ENCODE peak calls at places on chromosomes 12 and 14, in six cellular contexts. A, E, J, H, F and C are unnamed samples.

GRCh38 chr12:50110127-50110761 is 1.8 kb upstream of the COX14 start:
- DNase-seq in E (no peak), J (no peak), H (no peak), A (no peak), F (no peak), C (peak; percentile 32)

GRCh38 chr12:119036878-119037493 is 55.6 kb downstream of the SRRM4 start:
- DNase-seq in H (no peak), A (no peak), F (peak; percentile 36), E (no peak), J (no peak), C (no peak)

GRCh38 chr12:62640910-62641448 is 174.4 kb downstream of the MON2 start:
- DNase-seq in A (peak; percentile 67), E (no peak), F (no peak), J (no peak), H (no peak), C (no peak)

GRCh38 chr12:113958108-113958507 is 8.0 kb downstream of the RBM19 start:
- DNase-seq in H (no peak), A (no peak), F (no peak), E (no peak), J (no peak), C (no peak)

GRCh38 chr14:92430686-92431085 is 82.9 kb upstream of the RIN3 start:
- DNase-seq in H (no peak), J (no peak), A (no peak), F (no peak), E (no peak), C (no peak)

GRCh38 chr12:77236066-77236465 is 170.7 kb upstream of the E2F7 start:
- DNase-seq in A (no peak), J (no peak), H (no peak), E (no peak), F (no peak), C (no peak)

GRCh38 chr14:103161054-103161397 is 37.8 kb downstream of the TNFAIP2 start:
- DNase-seq in J (no peak), H (no peak), F (no peak), A (no peak), E (no peak), C (no peak)

GRCh38 chr14:90355540-90356518 is 24.1 kb upstream of the NRDE2 start:
- DNase-seq in F (no peak), H (no peak), A (peak; percentile 3), E (no peak), J (peak; percentile 65), C (no peak)

DNA sequence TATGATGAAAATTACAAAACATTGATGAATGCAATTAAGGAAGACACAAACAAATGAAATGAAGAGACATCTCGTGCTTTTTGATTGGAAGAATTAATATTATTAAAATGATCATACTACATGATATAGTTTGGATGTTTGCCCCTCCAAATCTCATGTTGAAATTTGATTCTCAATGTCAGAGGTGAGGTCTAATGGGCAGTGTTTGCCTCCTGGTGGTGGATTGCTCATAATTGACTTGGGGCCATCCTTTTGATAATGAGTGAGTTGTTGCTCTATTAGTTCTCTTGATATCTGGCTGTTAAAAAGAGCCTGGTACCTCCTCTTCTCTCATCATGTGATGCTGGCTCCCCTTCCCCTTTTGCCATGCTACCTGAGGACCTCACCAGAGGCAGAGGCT is 56.7 kb downstream of the CD163L1 start:
- DNase-seq in A (no peak), F (no peak), J (no peak), E (no peak), H (no peak), C (no peak)
- TF ChIP-seq CTCF in A (peak; percentile 37), F (no peak), J (no peak), E (no peak), H (no peak), C (no peak)

GRCh38 chr12:124682425-124683329 is 115.3 kb upstream of the NCOR2 start:
- DNase-seq in E (no peak), F (no peak), J (no peak), H (no peak), A (no peak), C (no peak)

GRCh38 chr12:124679533-124680371 is 112.3 kb upstream of the NCOR2 start:
- DNase-seq in E (peak; percentile 71), A (no peak), H (no peak), J (no peak), F (no peak), C (no peak)

GRCh38 chr12:124681779-124682391 is 114.5 kb upstream of the NCOR2 start:
- DNase-seq in E (no peak), H (peak; percentile 65), J (peak; percentile 35), F (no peak), A (no peak), C (no peak)

GRCh38 chr12:124679047-124679446 is 111.6 kb upstream of the NCOR2 start:
- DNase-seq in E (no peak), H (no peak), F (no peak), A (no peak), J (no peak), C (no peak)

DNA sequence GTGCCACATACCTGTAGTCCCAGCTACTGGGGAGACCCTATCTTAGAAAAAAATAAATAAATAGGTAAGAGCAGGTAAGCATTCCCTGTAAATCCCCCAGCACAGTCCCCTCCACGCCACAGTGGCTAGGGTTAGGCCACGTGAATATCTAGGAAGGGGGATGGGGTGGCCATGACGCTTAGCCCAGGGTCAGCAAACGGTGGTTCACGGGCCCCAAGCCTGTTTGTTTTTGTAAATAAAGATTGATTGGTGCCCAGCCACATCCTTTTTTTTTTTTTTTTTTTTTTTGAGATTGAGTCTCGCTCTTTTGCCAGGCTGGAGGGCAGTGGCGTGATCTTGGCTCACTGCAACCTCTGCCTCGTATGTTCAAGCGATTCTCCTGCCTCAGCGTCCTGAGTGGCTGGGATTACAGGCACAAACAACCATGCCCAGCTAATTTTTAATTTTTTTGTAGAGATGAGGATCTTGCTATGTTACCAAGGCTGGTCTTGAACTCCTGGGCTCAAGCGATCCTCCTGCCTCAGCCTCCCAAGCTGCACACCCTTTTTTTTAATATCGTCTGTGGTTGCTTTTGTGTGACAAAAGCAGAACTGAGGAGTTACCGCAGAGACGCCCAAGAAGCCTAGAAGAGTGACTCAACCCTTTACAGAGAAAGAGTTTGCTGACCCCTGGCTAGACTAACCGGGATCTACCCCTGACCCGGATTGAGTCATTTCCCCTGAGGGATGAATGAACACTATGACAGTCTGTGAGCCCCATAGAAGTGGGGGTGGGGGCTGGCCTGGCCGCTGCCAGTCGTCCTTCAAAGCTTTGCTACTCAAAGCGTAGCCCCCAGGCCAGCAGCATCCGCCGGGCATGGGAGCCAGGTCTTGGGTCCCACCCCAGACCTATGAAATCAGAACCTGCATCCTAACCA is 113.7 kb upstream of the NCOR2 start:
- DNase-seq in F (no peak), H (peak; percentile 87), A (peak; percentile 39), E (no peak), J (peak; percentile 89), C (peak; percentile 26)
- TF ChIP-seq CTCF in F (no peak), H (no peak), A (peak; percentile 42), E (no peak), J (peak; percentile 30), C (no peak)

DNA sequence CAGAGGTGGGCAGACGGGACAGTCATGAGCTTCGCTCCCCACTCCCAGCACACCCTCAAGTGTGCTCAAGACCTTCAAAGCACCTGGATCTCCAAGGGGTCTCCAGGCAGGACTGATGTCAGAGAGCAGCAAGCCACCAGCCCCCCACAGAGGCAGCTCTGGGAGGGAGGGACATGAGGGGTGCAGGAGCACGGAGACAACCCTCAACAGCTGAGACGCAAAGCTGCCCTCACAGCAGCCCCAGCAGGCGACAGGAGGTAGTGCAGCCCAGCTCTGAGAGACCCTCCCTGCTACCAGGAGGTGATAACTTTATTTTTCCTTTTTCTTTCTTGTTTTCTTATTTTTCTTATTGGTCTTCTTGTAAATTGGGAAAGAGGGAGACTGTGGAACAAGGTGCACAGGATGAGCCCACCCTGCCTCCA is 17.9 kb downstream of the SIVA1 start:
- DNase-seq in F (no peak), J (peak; percentile 21), E (no peak), H (no peak), A (no peak), C (no peak)
- TF ChIP-seq CTCF in F (peak; percentile 44), J (peak; percentile 55), E (peak; percentile 21), H (no peak), A (peak; percentile 79), C (no peak)

GRCh38 chr12:5898874-5899273 is 46.2 kb downstream of the ANO2 start:
- DNase-seq in E (no peak), J (no peak), A (no peak), F (no peak), H (no peak), C (no peak)
- TF ChIP-seq CTCF in E (no peak), J (no peak), A (peak; percentile 15), F (peak; percentile 25), H (no peak), C (no peak)

GRCh38 chr14:34364201-34364600 is 97.8 kb downstream of the SPTSSA start:
- DNase-seq in F (no peak), A (no peak), H (no peak), J (peak; percentile 74), E (no peak), C (no peak)

GRCh38 chr14:34362625-34363251 is 99.3 kb downstream of the SPTSSA start:
- DNase-seq in J (no peak), A (no peak), H (no peak), E (no peak), F (no peak), C (no peak)

GRCh38 chr14:34363733-34364134 is 98.3 kb downstream of the SPTSSA start:
- DNase-seq in J (peak; percentile 14), H (no peak), F (no peak), A (no peak), E (no peak), C (no peak)

GRCh38 chr14:34368115-34368970 is 93.7 kb downstream of the SPTSSA start:
- DNase-seq in J (peak; percentile 33), H (no peak), E (no peak), F (no peak), A (no peak), C (no peak)

DNA sequence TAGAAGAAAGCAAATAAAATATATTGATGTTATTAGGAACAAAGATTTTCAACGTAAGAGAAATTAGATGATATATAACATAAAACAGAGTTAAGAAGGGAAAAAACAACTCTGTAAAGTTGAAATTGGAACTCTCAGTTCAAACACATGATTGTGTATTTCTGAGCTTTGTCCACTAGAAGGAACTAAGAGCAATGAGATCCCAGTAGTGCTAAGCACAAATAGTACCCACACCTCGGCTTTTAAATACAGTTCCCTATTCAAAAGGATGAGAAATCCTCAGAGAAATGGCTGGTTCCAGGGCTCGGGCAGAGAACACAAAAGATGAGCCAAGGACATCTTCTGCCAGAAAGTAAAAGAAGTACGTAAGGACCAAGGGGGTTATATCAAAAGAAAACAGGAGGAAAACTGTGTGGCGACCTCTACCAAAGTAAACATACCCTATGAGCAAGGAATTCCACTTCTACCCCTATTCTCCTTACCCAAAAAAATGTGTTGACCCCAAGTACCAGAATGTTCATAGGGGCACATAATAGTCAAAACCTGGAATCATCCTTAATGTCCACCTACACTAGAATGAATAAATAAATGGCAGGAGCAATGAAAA is 96.6 kb downstream of the SPTSSA start:
- DNase-seq in F (no peak), H (no peak), E (no peak), A (no peak), J (no peak), C (no peak)
- TF ChIP-seq CTCF in F (no peak), H (no peak), E (peak; percentile 7), A (peak; percentile 36), J (peak; percentile 30), C (no peak)